ENCODE peak calls at places on chromosomes 7 and 10, in five cellular contexts. C, Y, Z, K and Q are unnamed samples. For H3K4me1, the result is how much of the 10 kb centered on the place peaks cover.

GRCh38 chr7:127741764-127742375 is 89.9 kb downstream of the SND1 start:
- DNase-seq in C (no peak), Y (no peak), Z (no peak), K (no peak), Q (no peak)

GRCh38 chr10:71831646-71832552 is 19.2 kb downstream of the PSAP start:
- DNase-seq in C (no peak), Y (no peak), Z (peak), K (no peak), Q (no peak)

GRCh38 chr7:70259497-70259896 is 661.2 kb downstream of the AUTS2 start:
- DNase-seq in C (peak), Y (no peak), Z (no peak), K (peak), Q (no peak)

GRCh38 chr7:39324134-39324760 is 242.0 kb upstream of the YAE1 start:
- DNase-seq in C (no peak), Y (no peak), Z (no peak), K (no peak), Q (no peak)

GRCh38 chr10:125102821-125103220 is 57.5 kb downstream of the CTBP2 start:
- DNase-seq in C (no peak), Y (no peak), Z (no peak), K (no peak), Q (no peak)

GRCh38 chr10:96360766-96361165 is 2.0 kb upstream of the OPALIN start:
- DNase-seq in C (no peak), Y (no peak), Z (no peak), K (no peak), Q (no peak)

GRCh38 chr10:2928219-2928840 is 139.0 kb upstream of the PFKP start:
- DNase-seq in C (peak), Y (peak), Z (peak), K (peak), Q (no peak)

GRCh38 chr7:124649397-124650029 is 116.1 kb downstream of the GPR37 start:
- DNase-seq in C (no peak), Y (peak), Z (no peak), K (no peak), Q (no peak)

GRCh38 chr7:35331730-35332678 is 78.1 kb upstream of the TBX20 start:
- DNase-seq in C (no peak), Y (no peak), Z (no peak), K (no peak), Q (no peak)

GRCh38 chr10:101446947-101447346 is 93.0 kb downstream of the BTRC start:
- DNase-seq in C (no peak), Y (no peak), Z (no peak), K (no peak), Q (no peak)

GRCh38 chr10:35565602-35566061 is 39.5 kb upstream of the GJD4 start:
- DNase-seq in C (no peak), Y (no peak), Z (peak), K (no peak), Q (no peak)

GRCh38 chr10:106189254-106189653 is 975.3 kb downstream of the SORCS1 start:
- DNase-seq in C (no peak), Y (peak), Z (no peak), K (no peak), Q (no peak)

GRCh38 chr7:142438923-142439515 is 181.2 kb upstream of the PRSS58 start:
- DNase-seq in C (no peak), Y (no peak), Z (no peak), K (no peak), Q (no peak)

GRCh38 chr7:105261689-105262088 is 127.0 kb downstream of the SRPK2 start:
- DNase-seq in C (no peak), Y (no peak), Z (peak), K (no peak), Q (no peak)

GRCh38 chr7:150950496-150951180 is 27.5 kb downstream of the KCNH2 start:
- DNase-seq in C (no peak), Y (no peak), Z (no peak), K (no peak), Q (no peak)

GRCh38 chr10:99394761-99395386 is 35.5 kb downstream of the GOT1 start:
- DNase-seq in C (no peak), Y (no peak), Z (no peak), K (no peak), Q (no peak)

GRCh38 chr10:128263891-128264688 is 137.9 kb upstream of the MKI67 start:
- DNase-seq in C (peak), Y (peak), Z (peak), K (peak), Q (peak)

GRCh38 chr7:130985361-130985760 is 251.4 kb upstream of the KLF14 start:
- DNase-seq in C (no peak), Y (no peak), Z (no peak), K (no peak), Q (no peak)
- H3K4me1 ChIP-seq in C (half or more), Y (half or more), Z (under half), K (half or more), Q (half or more)

DNA sequence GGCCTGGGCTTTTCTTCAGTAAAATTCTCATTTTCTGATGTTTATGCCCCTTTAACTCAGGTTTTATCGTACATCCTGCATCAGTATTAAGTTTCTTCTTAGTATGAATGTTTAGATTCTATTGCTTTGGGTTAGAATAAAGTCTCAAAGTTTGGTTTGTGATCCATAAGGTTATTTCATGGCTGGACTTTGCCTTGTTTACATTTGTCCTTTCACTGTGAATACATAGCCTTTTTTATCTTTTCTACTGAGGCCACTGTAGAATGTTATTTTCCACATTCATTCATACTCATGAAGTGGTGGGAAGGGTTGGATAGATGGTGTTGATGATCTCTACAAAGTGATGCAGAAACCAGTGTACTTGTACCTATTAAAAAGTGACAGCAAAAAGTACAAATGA is 59.8 kb downstream of the CCSER2 start:
- DNase-seq in C (no peak), Y (no peak), Z (no peak), K (no peak), Q (no peak)
- H3K4me1 ChIP-seq in C (under half), Y (under half), Z (under half), K (under half), Q (under half)

GRCh38 chr7:18013936-18014335 is 13.7 kb downstream of the PRPS1L1 start:
- DNase-seq in C (no peak), Y (no peak), Z (peak), K (no peak), Q (no peak)

GRCh38 chr7:18019562-18019961 is 8.1 kb downstream of the PRPS1L1 start:
- DNase-seq in C (no peak), Y (no peak), Z (peak), K (no peak), Q (no peak)

GRCh38 chr7:18020138-18020715 is 7.4 kb downstream of the PRPS1L1 start:
- DNase-seq in C (peak), Y (no peak), Z (no peak), K (no peak), Q (no peak)

GRCh38 chr7:18016547-18017444 is 10.8 kb downstream of the PRPS1L1 start:
- DNase-seq in C (no peak), Y (no peak), Z (no peak), K (no peak), Q (no peak)

DNA sequence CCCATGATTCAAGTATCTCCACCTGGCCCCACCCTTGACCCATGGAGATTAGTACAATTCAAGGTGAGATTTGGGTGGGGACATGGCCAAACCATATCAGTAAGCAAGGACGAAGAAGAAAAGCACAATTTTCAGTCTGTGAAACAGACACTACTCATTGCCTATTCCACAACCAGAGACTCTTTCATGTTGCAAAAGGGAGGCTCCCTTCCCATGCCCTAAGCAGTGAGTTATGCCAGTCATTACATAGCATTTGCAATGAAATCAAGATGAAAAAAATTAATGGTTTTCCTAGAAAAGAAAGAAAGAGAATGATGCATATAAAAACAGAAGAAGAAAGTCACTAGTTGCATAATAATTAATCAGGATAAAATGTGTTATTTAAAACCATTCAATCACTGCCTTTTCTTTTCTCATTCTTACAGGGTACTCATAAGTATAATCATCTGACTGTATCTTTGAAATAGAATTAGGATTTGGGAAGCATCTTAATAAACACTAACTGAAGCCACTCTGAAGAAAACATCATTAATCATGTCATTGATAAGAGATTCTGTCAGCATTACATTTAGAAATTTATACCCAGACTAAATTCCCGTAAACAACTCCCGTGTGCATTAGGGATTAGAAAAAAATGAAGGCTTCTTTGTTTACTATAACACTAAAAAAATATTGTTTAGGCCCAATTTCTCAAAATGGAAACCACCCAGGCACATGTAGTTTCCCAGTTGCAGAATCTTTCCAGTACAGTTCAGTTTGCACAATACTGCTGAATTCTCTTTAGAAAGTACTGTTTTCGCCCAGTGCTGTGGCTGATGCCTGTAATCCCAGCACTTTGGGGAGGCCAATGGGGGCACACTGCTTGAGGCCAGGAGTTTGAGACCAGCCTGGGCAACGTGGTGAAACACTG is 9.1 kb downstream of the PRPS1L1 start:
- DNase-seq in C (no peak), Y (no peak), Z (no peak), K (no peak), Q (no peak)
- H3K4me1 ChIP-seq in C (under half), Y (under half), Z (under half), K (under half), Q (under half)

GRCh38 chr10:89351402-89352038 is 23.7 kb downstream of the IFIT3 start:
- DNase-seq in C (no peak), Y (peak), Z (peak), K (no peak), Q (no peak)

GRCh38 chr10:89342219-89342966 is 14.6 kb downstream of the IFIT3 start:
- DNase-seq in C (peak), Y (no peak), Z (peak), K (peak), Q (no peak)

GRCh38 chr10:89347706-89348457 is 20.1 kb downstream of the IFIT3 start:
- DNase-seq in C (no peak), Y (no peak), Z (no peak), K (no peak), Q (no peak)

GRCh38 chr10:89348458-89348857 is 20.7 kb downstream of the IFIT3 start:
- DNase-seq in C (no peak), Y (no peak), Z (no peak), K (no peak), Q (no peak)

DNA sequence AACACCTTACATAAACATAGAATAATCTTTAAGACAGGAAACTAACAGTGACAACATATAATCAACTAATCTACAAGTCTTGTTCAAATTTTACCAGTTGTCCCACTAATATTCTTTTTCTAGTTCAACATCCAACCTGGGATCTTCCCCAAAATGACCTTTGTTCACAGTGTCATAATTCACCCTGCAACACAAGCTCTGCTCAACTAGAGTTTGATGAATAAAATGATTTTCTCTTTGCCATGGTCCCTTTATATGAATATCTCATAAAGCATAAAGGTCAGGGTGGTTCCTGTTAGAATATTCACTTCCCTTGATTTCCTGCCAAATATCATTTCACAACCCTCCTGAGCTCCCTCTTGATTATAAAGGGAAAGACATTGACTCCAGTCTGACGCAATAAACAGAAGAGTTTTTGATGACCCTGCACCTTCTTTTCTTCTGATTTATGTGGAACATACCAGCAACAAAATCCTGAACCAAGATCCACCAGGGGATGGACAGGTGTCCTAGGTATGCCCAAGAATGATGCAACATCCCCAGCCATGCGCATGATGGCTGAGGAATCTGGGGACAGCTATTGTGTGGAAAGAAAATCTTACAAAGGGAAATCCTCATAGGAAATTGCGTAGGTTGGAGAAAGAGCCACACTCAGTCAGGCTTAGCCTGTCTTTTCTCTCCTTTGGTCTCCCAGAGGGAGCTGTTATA is 18.6 kb downstream of the IFIT3 start:
- DNase-seq in C (peak), Y (no peak), Z (peak), K (no peak), Q (no peak)
- H3K4me1 ChIP-seq in C (half or more), Y (under half), Z (under half), K (under half), Q (under half)

GRCh38 chr10:15316877-15317464 is 54.1 kb downstream of the FAM171A1 start:
- DNase-seq in C (no peak), Y (no peak), Z (no peak), K (no peak), Q (no peak)
- H3K4me1 ChIP-seq in C (under half), Y (under half), Z (under half), K (under half), Q (under half)

DNA sequence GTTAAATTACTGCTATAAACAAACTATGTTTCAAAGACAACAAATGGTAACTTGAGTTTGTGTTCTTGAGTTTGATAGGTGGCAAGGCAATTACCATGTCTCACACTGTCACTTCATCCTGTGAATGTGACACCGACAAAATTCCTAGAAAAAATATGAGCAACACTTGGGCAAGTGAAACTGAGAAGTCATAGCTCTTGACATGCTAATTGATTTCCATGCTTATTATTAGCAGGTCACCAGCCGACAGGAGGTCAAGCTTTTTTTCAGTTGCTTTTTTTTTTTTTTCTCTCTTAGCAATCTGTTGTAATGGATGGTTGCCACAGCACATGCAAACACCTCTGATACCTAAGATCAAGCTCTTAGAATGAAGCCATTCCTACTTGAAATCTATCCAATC is 206.0 kb upstream of the SLC26A5 start:
- DNase-seq in C (no peak), Y (no peak), Z (no peak), K (no peak), Q (no peak)
- H3K4me1 ChIP-seq in C (under half), Y (under half), Z (under half), K (under half), Q (under half)

GRCh38 chr10:8360365-8360764 is 305.9 kb downstream of the GATA3 start:
- DNase-seq in C (no peak), Y (peak), Z (no peak), K (no peak), Q (no peak)
- H3K4me1 ChIP-seq in C (under half), Y (under half), Z (under half), K (under half), Q (under half)